ENCODE peak calls at places on chromosomes 11 and 22, in eight cellular contexts. W is IMR-90, Q is WTC11, I is A549, D is K562, J is H1, G is HepG2, P is GM12878. Z is an unnamed sample.

GRCh38 chr11:65055538-65055937 is 2.8 kb downstream of the NAALADL1 start:
- DNase-seq in J (no peak), P (no peak), G (no peak), W (no peak), I (no peak), D (no peak), Q (no peak), Z (no peak)

GRCh38 chr11:46238078-46238966 is 39.1 kb upstream of the CREB3L1 start:
- DNase-seq in J (no peak), D (peak), Q (peak), P (no peak), G (no peak), W (peak), I (peak), Z (peak)

GRCh38 chr11:63527667-63528066 is 8.9 kb upstream of the PLAAT4 start:
- DNase-seq in W (no peak), Q (no peak), D (no peak), I (no peak), G (no peak), P (no peak), J (no peak), Z (no peak)

GRCh38 chr11:61728940-61729219 is 23.6 kb upstream of the MYRF start:
- DNase-seq in W (peak), J (no peak), Q (no peak), G (no peak), I (peak), P (no peak), D (no peak), Z (no peak)

GRCh38 chr11:1120532-1121342 is 37.0 kb upstream of the MUC5AC start:
- DNase-seq in I (no peak), G (no peak), J (no peak), W (no peak), Q (peak), P (no peak), D (no peak), Z (peak)

GRCh38 chr22:19290400-19291217 is 910 bp downstream of the CLTCL1 start:
- DNase-seq in J (no peak), W (no peak), D (peak), G (peak), P (no peak), Q (peak), I (no peak), Z (no peak)

GRCh38 chr11:61904539-61905048 is 12.8 kb downstream of the RAB3IL1 start:
- DNase-seq in W (no peak), J (no peak), P (no peak), G (peak), I (no peak), D (peak), Q (peak), Z (no peak)

GRCh38 chr11:84819561-84819960 is 807.6 kb downstream of the DLG2 start:
- DNase-seq in Q (no peak), J (no peak), P (no peak), G (no peak), W (no peak), D (no peak), I (no peak), Z (no peak)

GRCh38 chr11:61777234-61778090 is 14.9 kb downstream of the TMEM258 start:
- DNase-seq in G (no peak), W (no peak), D (peak), I (no peak), Q (peak), J (no peak), P (no peak), Z (peak)

GRCh38 chr11:6127881-6128280 is 20.4 kb downstream of the OR56B4 start:
- DNase-seq in Q (no peak), D (no peak), I (no peak), W (no peak), G (no peak), J (no peak), P (no peak), Z (no peak)

GRCh38 chr11:69644071-69644961 is 3.4 kb downstream of the CCND1 start:
- DNase-seq in I (peak), G (peak), D (peak), Q (no peak), P (no peak), W (peak), J (no peak), Z (peak)

GRCh38 chr11:70872950-70873735 is 379.2 kb downstream of the SHANK2 start:
- DNase-seq in Q (peak), J (peak), W (no peak), G (no peak), P (no peak), I (no peak), D (no peak), Z (no peak)

GRCh38 chr22:47291565-47292495 is 529.4 kb downstream of the TBC1D22A start:
- DNase-seq in G (no peak), P (no peak), I (no peak), Q (peak), D (no peak), J (no peak), W (no peak), Z (no peak)

GRCh38 chr11:111801135-111801534 is 34.9 kb upstream of the PPP2R1B start:
- DNase-seq in G (no peak), J (no peak), Q (no peak), I (no peak), P (no peak), D (no peak), W (no peak), Z (no peak)

GRCh38 chr11:104858882-104859735 is 39.2 kb downstream of the CASP12 start:
- DNase-seq in Q (no peak), G (no peak), D (no peak), I (no peak), P (no peak), J (no peak), W (no peak), Z (no peak)

GRCh38 chr22:30238661-30239420 is 7.7 kb downstream of the LIF start:
- DNase-seq in W (peak), Q (peak), J (no peak), P (no peak), G (no peak), D (peak), I (peak), Z (no peak)

GRCh38 chr22:49633010-49633324 is 194.7 kb downstream of the BRD1 start:
- DNase-seq in G (no peak), P (no peak), J (no peak), Q (no peak), I (no peak), D (no peak), W (no peak), Z (peak)

GRCh38 chr11:3127706-3128355 is 37.3 kb downstream of the OSBPL5 start:
- DNase-seq in W (no peak), I (no peak), P (no peak), J (no peak), G (no peak), Q (no peak), D (no peak), Z (no peak)

GRCh38 chr11:133228406-133229330 is 303.6 kb downstream of the OPCML start:
- DNase-seq in D (no peak), G (no peak), Q (peak), W (no peak), J (peak), I (no peak), P (no peak), Z (peak)

GRCh38 chr11:78168539-78169477 is 19.6 kb downstream of the KCTD21 start:
- DNase-seq in I (no peak), J (no peak), P (no peak), W (peak), G (peak), Q (no peak), D (no peak), Z (peak)

GRCh38 chr11:92225206-92225562 is 566 bp downstream of the FAT3 start:
- DNase-seq in I (no peak), J (no peak), Q (no peak), D (no peak), G (no peak), P (no peak), W (no peak), Z (no peak)

GRCh38 chr11:69427337-69427736 is 54.1 kb upstream of the LINC01488 start:
- DNase-seq in P (no peak), D (no peak), I (no peak), W (no peak), Q (no peak), J (no peak), G (peak), Z (no peak)

GRCh38 chr22:44907765-44908737 is 101.8 kb downstream of the PHF21B start:
- DNase-seq in I (no peak), P (no peak), J (no peak), G (no peak), D (no peak), Q (no peak), W (no peak), Z (no peak)

GRCh38 chr11:86696004-86696403 is 23.6 kb upstream of the ME3 start:
- DNase-seq in Q (no peak), P (no peak), D (no peak), I (peak), W (peak), J (no peak), G (peak), Z (no peak)

GRCh38 chr11:95450547-95451123 is 219.6 kb upstream of the SESN3 start:
- DNase-seq in J (no peak), W (peak), I (no peak), G (no peak), Q (no peak), P (no peak), D (no peak), Z (no peak)

GRCh38 chr22:29314074-29314473 is 1.4 kb downstream of the RASL10A start:
- DNase-seq in W (no peak), G (no peak), P (no peak), Q (no peak), I (no peak), D (no peak), J (no peak), Z (no peak)

GRCh38 chr22:27825174-27825573 is 23.6 kb upstream of the MN1 start:
- DNase-seq in I (peak), Q (peak), P (no peak), D (peak), W (no peak), J (no peak), G (no peak), Z (no peak)

GRCh38 chr11:132908017-132908810 is 624.1 kb downstream of the OPCML start:
- DNase-seq in Q (no peak), D (no peak), J (no peak), W (no peak), G (no peak), I (no peak), P (no peak), Z (no peak)

GRCh38 chr22:46071451-46072029 is 78.8 kb upstream of the PPARA start:
- DNase-seq in J (no peak), I (peak), W (peak), P (no peak), Q (peak), D (no peak), G (no peak), Z (peak)

GRCh38 chr22:25845985-25846745 is 104.2 kb downstream of the MYO18B start:
- DNase-seq in I (no peak), G (no peak), D (no peak), P (no peak), W (no peak), Q (no peak), J (no peak), Z (no peak)

GRCh38 chr11:27933992-27934829 is 173.7 kb downstream of the KIF18A start:
- DNase-seq in J (peak), P (no peak), Q (peak), W (peak), I (peak), D (no peak), G (no peak), Z (no peak)

GRCh38 chr11:3375552-3375951 is 3.4 kb downstream of the ZNF195 start:
- DNase-seq in Q (no peak), J (no peak), G (no peak), D (no peak), P (no peak), I (no peak), W (no peak), Z (peak)

GRCh38 chr22:46646531-46647211 is 26.5 kb downstream of the GRAMD4 start:
- DNase-seq in D (no peak), J (no peak), P (no peak), G (peak), W (no peak), Q (no peak), I (no peak), Z (no peak)

GRCh38 chr22:49668402-49668801 is 159.3 kb downstream of the BRD1 start:
- DNase-seq in W (no peak), Q (no peak), G (no peak), P (no peak), J (no peak), I (no peak), D (no peak), Z (no peak)

GRCh38 chr11:68381716-68382115 is 69.3 kb downstream of the LRP5 start:
- DNase-seq in G (no peak), D (no peak), J (no peak), W (no peak), Q (no peak), I (no peak), P (no peak), Z (peak)

GRCh38 chr11:68384530-68385081 is 72.2 kb downstream of the LRP5 start:
- DNase-seq in I (no peak), W (no peak), Q (no peak), G (no peak), D (no peak), J (no peak), P (no peak), Z (no peak)

GRCh38 chr11:68385128-68385527 is 72.7 kb downstream of the LRP5 start:
- DNase-seq in D (no peak), I (no peak), J (no peak), Q (no peak), G (no peak), W (no peak), P (no peak), Z (no peak)

GRCh38 chr11:68382358-68382998 is 70.1 kb downstream of the LRP5 start:
- DNase-seq in P (no peak), D (no peak), J (no peak), G (no peak), W (no peak), Q (no peak), I (no peak), Z (no peak)

DNA sequence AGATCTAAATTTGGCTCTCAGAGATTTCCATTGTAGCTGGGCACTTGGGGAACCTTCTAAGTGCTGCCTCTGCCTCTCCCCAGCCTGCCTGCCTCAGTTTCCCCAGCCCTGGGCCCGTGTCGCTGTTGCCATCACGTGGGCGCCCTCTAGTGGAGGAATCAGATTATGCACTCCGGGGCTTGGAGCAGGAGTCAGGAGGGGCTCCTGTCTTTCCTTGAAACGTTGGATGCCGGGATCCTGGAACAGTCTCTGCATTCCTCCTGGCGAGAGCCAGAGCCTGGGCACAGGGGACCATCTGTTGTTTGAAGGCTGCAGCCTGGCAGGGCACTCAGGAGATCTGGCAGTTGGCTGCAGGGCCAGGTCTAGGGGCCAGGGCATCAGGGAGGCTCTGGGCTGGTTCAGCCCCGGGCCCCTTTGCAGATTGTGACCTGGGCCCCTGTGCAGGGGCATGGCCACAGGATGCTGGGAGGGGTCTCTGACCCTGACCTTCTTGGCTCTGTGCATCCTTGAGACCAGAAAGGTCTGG is 71.6 kb downstream of the LRP5 start:
- DNase-seq in P (no peak), Q (peak), G (peak), W (peak), J (peak), I (peak), D (peak), Z (peak)
- TF ChIP-seq USF2 in P (no peak), Q (no peak), G (no peak), W (peak), J (no peak), I (peak), D (no peak), Z (no peak)

GRCh38 chr11:102347526-102348331 is 715 bp downstream of the BIRC2 start:
- DNase-seq in G (peak), D (peak), Q (no peak), W (peak), P (no peak), J (no peak), I (peak), Z (peak)
- TF ChIP-seq USF2 in G (no peak), D (no peak), Q (no peak), W (no peak), P (no peak), J (no peak), I (no peak), Z (no peak)

DNA sequence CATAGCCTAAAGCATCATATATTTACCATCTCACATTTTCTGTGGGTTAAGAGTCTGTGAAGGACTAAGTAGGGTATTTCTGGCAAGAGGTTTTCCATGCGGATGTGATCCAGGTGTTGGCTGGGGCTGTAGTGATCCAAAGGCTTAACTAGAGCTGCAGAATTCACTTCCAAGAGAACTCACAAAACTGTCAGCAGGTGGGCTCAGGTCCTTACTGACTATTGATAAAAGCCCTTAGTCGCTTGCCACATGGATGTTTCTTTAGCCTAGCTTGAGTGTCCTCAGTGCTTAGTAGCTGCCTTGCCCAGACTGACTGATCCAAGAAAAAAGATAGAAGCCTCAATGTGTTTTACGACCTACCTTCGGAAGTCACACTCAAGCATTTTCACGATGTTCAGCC is 250.8 kb downstream of the CNTN5 start:
- DNase-seq in Q (peak), I (no peak), W (no peak), J (no peak), D (no peak), G (no peak), P (no peak), Z (no peak)
- TF ChIP-seq USF2 in Q (no peak), I (no peak), W (no peak), J (no peak), D (no peak), G (no peak), P (no peak), Z (no peak)

DNA sequence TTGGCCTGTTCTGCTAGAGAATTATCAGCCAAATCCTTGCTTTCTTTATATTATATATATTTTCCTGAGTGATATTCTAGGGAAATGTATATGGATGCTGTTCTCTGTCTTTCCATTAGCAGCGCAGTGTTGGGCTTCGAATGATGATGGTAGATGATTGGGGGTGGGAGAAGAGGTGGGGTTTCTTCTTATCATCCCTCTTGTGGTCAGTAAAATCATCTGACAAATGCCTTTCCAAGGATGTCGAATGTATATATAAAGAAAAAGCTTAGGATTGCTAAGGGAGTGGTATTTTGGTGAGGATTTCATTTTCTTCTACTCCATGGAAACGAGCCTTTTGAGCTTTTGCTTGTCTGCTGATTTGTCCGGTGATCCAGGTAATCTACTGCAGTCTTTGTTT is 48.9 kb downstream of the ARHGEF12 start:
- DNase-seq in P (no peak), W (peak), I (no peak), D (peak), J (no peak), Q (no peak), G (no peak), Z (peak)
- TF ChIP-seq USF2 in P (no peak), W (no peak), I (no peak), D (no peak), J (no peak), Q (no peak), G (no peak), Z (no peak)

GRCh38 chr22:20319041-20319744 is 667 bp downstream of the DGCR6L start:
- DNase-seq in I (no peak), J (no peak), P (no peak), Q (peak), D (peak), W (no peak), G (no peak), Z (peak)
- TF ChIP-seq USF2 in I (no peak), J (no peak), P (no peak), Q (no peak), D (no peak), W (no peak), G (no peak), Z (no peak)

DNA sequence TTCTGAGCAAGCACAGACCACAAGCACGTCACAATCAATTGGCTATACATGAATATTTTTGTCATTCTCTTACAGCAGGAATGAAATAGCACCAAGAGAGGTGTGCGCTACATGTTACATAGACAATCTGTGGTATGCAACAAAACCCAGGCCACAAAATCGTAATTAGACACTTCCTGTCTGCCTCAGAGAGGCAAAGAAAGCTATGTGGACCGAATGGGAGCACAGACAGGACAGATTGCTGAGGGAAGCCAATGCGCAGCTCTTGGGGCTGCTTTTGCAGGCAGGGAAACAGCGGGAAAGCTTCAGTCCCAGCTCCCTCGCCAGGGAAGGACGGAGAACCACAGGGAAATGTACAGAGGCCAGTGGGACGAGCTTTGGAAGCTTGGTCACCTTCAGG is 40.9 kb downstream of the SERPINH1 start:
- DNase-seq in G (no peak), I (no peak), P (no peak), J (no peak), D (no peak), Q (no peak), W (peak), Z (no peak)
- TF ChIP-seq USF2 in G (no peak), I (no peak), P (no peak), J (no peak), D (no peak), Q (no peak), W (no peak), Z (no peak)

DNA sequence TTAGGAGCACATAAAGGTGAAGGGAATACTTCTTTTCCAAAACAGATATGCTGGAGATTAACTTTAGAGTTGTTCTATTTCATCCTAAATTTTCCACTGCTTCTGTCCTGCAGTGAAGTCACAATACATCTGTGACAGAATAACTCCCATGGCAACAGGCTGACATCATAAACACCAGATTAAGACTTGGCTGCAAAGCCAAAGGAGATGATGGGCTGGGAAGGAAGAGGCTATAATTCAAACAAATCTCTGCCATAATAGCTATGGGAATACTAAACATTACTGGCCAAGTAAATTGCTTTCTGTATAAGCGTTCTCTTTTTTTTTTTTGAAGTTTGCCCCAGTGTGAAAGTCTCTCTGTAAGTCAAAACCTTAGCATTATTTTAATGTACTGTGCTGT is 107.7 kb downstream of the CADM1 start:
- DNase-seq in W (no peak), Q (no peak), J (no peak), I (no peak), P (no peak), D (no peak), G (no peak), Z (no peak)
- TF ChIP-seq USF2 in W (no peak), Q (no peak), J (no peak), I (no peak), P (no peak), D (no peak), G (no peak), Z (no peak)

Z was measured in SK-N-SH.